ENCODE peak calls at places on chromosomes 5 and 9, in four cellular contexts. X is HepG2, V is GM12892, S is SK-N-SH. Q is an unnamed sample.

GRCh38 chr5:179258922-179259730 is 86.1 kb downstream of the ADAMTS2 start:
- DNase-seq in S (peak; percentile 61), X (no peak), V (no peak), Q (no peak)

GRCh38 chr5:67089200-67089725 is 107.3 kb downstream of the CD180 start:
- DNase-seq in X (no peak), S (peak; percentile 33), V (no peak), Q (no peak)

GRCh38 chr9:8489845-8490244 is 690.3 kb upstream of the DMAC1 start:
- DNase-seq in X (no peak), S (no peak), V (no peak), Q (no peak)

GRCh38 chr5:73544429-73545402 is 20.7 kb downstream of the ANKRA2 start:
- DNase-seq in S (peak; percentile 21), X (peak; percentile 100), V (no peak), Q (no peak)

GRCh38 chr5:159712672-159713071 is 203.6 kb upstream of the ADRA1B start:
- DNase-seq in V (no peak), S (no peak), X (no peak), Q (no peak)

GRCh38 chr9:129880654-129881546 is 45.6 kb downstream of the USP20 start:
- DNase-seq in S (no peak), V (no peak), X (no peak), Q (no peak)

GRCh38 chr5:174811438-174811837 is 87.1 kb downstream of the MSX2 start:
- DNase-seq in S (no peak), V (no peak), X (no peak), Q (no peak)

GRCh38 chr9:659286-659685 is 182.2 kb upstream of the DMRT1 start:
- DNase-seq in V (no peak), X (no peak), S (no peak), Q (no peak)

GRCh38 chr5:141650851-141651727 is at the start of gene FCHSD1:
- DNase-seq in V (peak; percentile 99), S (peak; percentile 99), X (peak; percentile 63), Q (peak; percentile 98)

GRCh38 chr5:154265197-154265578 is 74.7 kb downstream of the GALNT10 start:
- DNase-seq in V (no peak), X (no peak), S (no peak), Q (no peak)

GRCh38 chr5:160199410-160199911 is 29.8 kb upstream of the FABP6 start:
- DNase-seq in X (no peak), S (peak; percentile 97), V (peak; percentile 83), Q (peak; percentile 85)

GRCh38 chr5:157172408-157172807 is 6.3 kb upstream of the GARIN3 start:
- DNase-seq in X (no peak), S (no peak), V (peak; percentile 45), Q (peak; percentile 35)

GRCh38 chr5:179234563-179235135 is 110.6 kb downstream of the ADAMTS2 start:
- DNase-seq in X (no peak), V (no peak), S (no peak), Q (no peak)

GRCh38 chr5:56112526-56113121 is 117.9 kb upstream of the IL6ST start:
- DNase-seq in V (no peak), S (no peak), X (no peak), Q (no peak)

GRCh38 chr5:126780165-126780827 is 3.4 kb downstream of the LMNB1 start:
- DNase-seq in V (no peak), X (peak; percentile 63), S (peak; percentile 59), Q (no peak)

GRCh38 chr5:111739423-111739822 is 17.6 kb downstream of the NREP start:
- DNase-seq in V (no peak), X (no peak), S (no peak), Q (no peak)

GRCh38 chr5:153745778-153746420 is 255.4 kb downstream of the GRIA1 start:
- DNase-seq in S (no peak), X (no peak), V (no peak), Q (no peak)

GRCh38 chr5:158849219-158849791 is 250.4 kb downstream of the EBF1 start:
- DNase-seq in S (no peak), V (no peak), X (no peak), Q (no peak)

GRCh38 chr5:59722875-59723274 is 170.7 kb downstream of the PDE4D start:
- DNase-seq in V (no peak), X (no peak), S (no peak), Q (no peak)

GRCh38 chr5:10789021-10789420 is 28.0 kb upstream of the DAP start:
- DNase-seq in V (no peak), S (no peak), X (no peak), Q (no peak)

GRCh38 chr5:3029396-3029795 is 277.9 kb upstream of the IRX2 start:
- DNase-seq in S (no peak), X (no peak), V (no peak), Q (no peak)

GRCh38 chr9:79917417-79917816 is 345.7 kb downstream of the TLE4 start:
- DNase-seq in V (no peak), S (no peak), X (no peak), Q (no peak)

GRCh38 chr5:174571662-174572397 is 152.6 kb upstream of the MSX2 start:
- DNase-seq in X (peak; percentile 28), V (no peak), S (peak; percentile 45), Q (no peak)

GRCh38 chr9:118222375-118222774 is 518.2 kb downstream of the TLR4 start:
- DNase-seq in S (no peak), V (no peak), X (no peak), Q (no peak)

GRCh38 chr9:112112519-112112918 is 62.6 kb downstream of the SUSD1 start:
- DNase-seq in V (no peak), S (no peak), X (no peak), Q (no peak)

GRCh38 chr5:34684281-34684979 is 28.3 kb downstream of the RAI14 start:
- DNase-seq in V (no peak), S (peak; percentile 6), X (peak; percentile 32), Q (no peak)

GRCh38 chr5:80998590-80998979 is 38.4 kb downstream of the RASGRF2 start:
- DNase-seq in S (no peak), V (no peak), X (no peak), Q (no peak)

GRCh38 chr9:124263158-124263557 is 5.4 kb downstream of the NEK6 start:
- DNase-seq in S (no peak), V (no peak), X (no peak), Q (no peak)

GRCh38 chr9:35645736-35646582 is 4.8 kb downstream of the SIT1 start:
- DNase-seq in S (no peak), V (peak; percentile 39), X (peak; percentile 32), Q (no peak)

GRCh38 chr9:35650341-35651158 is at the start of gene SIT1:
- DNase-seq in X (no peak), V (no peak), S (no peak), Q (no peak)

GRCh38 chr9:35643046-35643445 is 7.7 kb downstream of the SIT1 start:
- DNase-seq in V (no peak), S (no peak), X (no peak), Q (no peak)

GRCh38 chr9:35649431-35650340 is 1.0 kb downstream of the SIT1 start:
- DNase-seq in X (no peak), S (no peak), V (no peak), Q (no peak)

DNA sequence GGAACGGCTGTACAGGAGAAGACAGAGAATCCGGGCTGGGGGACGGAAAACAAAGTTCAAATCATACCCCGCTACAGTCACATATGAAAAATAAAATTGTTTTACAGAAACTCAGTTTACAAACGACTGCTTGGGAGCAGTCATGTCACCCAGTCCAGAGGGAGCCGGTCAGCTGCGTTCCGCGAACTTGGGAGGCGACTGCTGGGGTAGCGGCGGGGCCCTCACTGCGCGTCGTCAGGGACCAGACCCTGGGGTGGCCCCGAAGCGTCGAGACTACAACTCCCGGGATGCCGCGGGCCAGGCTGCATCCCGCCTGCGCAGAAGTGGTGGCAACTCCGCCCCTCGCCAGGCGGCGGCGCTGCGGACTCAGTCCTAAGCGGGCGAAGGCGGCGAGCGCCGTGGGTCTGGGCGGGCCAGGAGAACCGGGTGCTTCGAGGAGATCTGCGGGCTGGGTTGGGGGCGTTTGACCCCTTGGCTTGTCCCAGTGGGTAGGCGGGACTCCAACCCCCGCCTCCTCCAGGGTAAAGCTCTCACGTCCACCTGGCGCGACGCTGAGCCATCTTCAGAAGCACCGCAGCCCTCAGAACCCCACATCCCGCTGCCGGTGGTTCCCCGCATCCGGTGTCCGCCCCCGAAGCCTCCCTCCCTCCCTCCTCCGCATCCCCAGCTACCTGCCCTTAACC is 4.0 kb downstream of the SIT1 start:
- DNase-seq in X (peak; percentile 78), V (peak; percentile 95), S (peak; percentile 97), Q (peak; percentile 85)
- TF ChIP-seq POLR2AphosphoS5 in X (peak; percentile 77), V (peak; percentile 61), S (peak; percentile 79), Q (peak; percentile 52)

DNA sequence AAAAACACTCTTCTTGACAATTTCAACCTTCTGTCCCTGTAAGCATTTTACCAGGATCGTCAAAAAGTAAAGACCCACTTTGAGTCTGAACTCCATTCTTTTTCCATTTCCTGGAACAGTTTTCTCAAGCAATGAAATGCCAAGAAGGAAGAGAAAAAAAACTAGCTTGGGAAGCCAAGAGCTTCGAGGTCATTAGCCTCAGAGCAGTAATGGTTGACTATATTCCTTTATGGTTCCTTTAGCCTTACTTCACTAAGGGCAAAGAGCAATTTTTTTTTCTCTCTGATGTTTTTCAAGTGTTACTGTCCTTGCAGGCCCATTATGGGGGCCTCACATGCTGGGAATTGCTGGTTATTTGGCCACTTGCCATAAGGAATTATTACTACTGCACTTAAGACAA is 37.2 kb downstream of the BNC2 start:
- DNase-seq in S (no peak), X (no peak), V (no peak), Q (no peak)
- TF ChIP-seq TAF1 in S (no peak), X (no peak), V (no peak), Q (no peak)

DNA sequence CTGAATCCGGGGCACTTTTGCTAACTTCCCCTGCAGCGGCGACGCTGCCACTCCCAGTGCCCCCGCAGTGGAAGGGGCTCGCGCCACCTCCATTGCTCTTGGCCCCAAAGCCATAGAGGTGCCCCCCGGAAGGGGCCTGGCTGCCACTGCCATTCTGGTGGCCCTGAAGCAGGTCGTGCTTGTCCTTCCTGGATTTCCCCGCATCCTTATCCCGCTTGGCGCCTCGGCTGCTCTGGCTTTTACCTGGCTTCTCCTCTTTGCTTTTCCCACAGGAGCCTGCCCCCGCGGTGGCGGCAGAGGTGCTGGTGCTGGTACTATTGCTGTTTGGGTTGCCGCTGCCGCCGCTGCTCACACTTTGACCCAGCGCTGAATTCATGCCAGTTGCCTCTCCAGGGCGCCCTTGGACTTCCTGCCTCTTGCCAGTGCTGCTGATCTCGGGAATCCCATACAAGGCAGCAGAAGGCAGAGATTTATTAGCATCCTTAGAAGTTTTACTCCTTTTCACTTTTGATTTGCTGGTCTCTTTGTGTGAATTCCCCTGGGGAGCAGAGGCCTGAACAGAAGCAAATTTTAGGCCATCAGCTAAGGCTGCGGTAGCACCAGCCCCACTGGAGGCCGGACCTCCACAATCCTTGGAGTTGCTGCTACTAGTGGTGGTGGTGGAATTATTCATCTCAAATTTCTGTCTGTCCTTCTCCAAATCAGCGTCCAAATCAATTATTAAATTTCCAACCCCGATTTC is 2.1 kb downstream of the ZNF608 start:
- DNase-seq in X (no peak), V (no peak), S (no peak), Q (no peak)
- TF ChIP-seq POLR2AphosphoS5 in X (no peak), V (no peak), S (no peak), Q (no peak)

GRCh38 chr5:133114166-133114932 is 62.5 kb downstream of the HSPA4 start:
- DNase-seq in X (no peak), V (no peak), S (peak; percentile 73), Q (no peak)

GRCh38 chr5:133114933-133115310 is 63.1 kb downstream of the HSPA4 start:
- DNase-seq in V (no peak), X (no peak), S (no peak), Q (no peak)

GRCh38 chr5:133111299-133111698 is 59.5 kb downstream of the HSPA4 start:
- DNase-seq in V (peak; percentile 45), X (peak; percentile 59), S (peak; percentile 79), Q (peak; percentile 61)

GRCh38 chr5:133112026-133112660 is 60.3 kb downstream of the HSPA4 start:
- DNase-seq in V (no peak), X (no peak), S (no peak), Q (no peak)

GRCh38 chr5:133113331-133114061 is 61.7 kb downstream of the HSPA4 start:
- DNase-seq in V (no peak), X (no peak), S (no peak), Q (no peak)
- TF ChIP-seq TAF1 in V (no peak), X (no peak), S (no peak), Q (no peak)